ENCODE peak calls at places on chromosomes 6 and 20, in eight cellular contexts. S is iPS-NIHi11; P is body of pancreas; E is HL-60; R is MCF 10A; F is NCI-H1417 treated with DMSO at 0.1 percent for 48 hours; M is T-helper 9 cell; Z is stimulated activated CD4-positive, alpha-beta T cell treated with anti-CD3 and anti-CD28 coated beads, Interleukin-15, amount 100 ng/mL, for 48 hours. V is an unnamed sample.

GRCh38 chr6:158164564-158164963 is 3.5 kb downstream of the SERAC1 start:
- DNase-seq in S (no peak), P (no peak), E (no peak), R (no peak), F (no peak), M (no peak), Z (no peak), V (no peak)

GRCh38 chr20:38566199-38566598 is 14.8 kb upstream of the ADIG start:
- DNase-seq in S (no peak), P (no peak), E (no peak), R (no peak), F (no peak), M (no peak), Z (no peak), V (no peak)

GRCh38 chr6:167708501-167709094 is 118.1 kb upstream of the AFDN start:
- DNase-seq in S (no peak), P (no peak), E (no peak), R (no peak), F (no peak), M (no peak), Z (no peak), V (no peak)

GRCh38 chr20:9422335-9422734 is 92.1 kb upstream of the LAMP5 start:
- DNase-seq in S (no peak), P (no peak), E (no peak), R (no peak), F (no peak), M (no peak), Z (no peak), V (no peak)

GRCh38 chr6:156016186-156016976 is 560.7 kb upstream of the NOX3 start:
- DNase-seq in S (no peak), P (no peak), E (no peak), R (peak), F (no peak), M (no peak), Z (no peak), V (no peak)

GRCh38 chr6:158049055-158050028 is 67.7 kb downstream of the SYNJ2 start:
- DNase-seq in S (no peak), P (no peak), E (no peak), R (peak), F (no peak), M (no peak), Z (no peak), V (no peak)

GRCh38 chr6:4358414-4359107 is 223.2 kb upstream of the ECI2 start:
- DNase-seq in S (peak), P (peak), E (peak), R (peak), F (no peak), M (no peak), Z (peak), V (peak)

GRCh38 chr6:46510656-46511055 is 19.4 kb upstream of the RCAN2 start:
- DNase-seq in S (no peak), P (no peak), E (no peak), R (peak), F (no peak), M (no peak), Z (no peak), V (no peak)

GRCh38 chr6:157046776-157047175 is 269.6 kb downstream of the ARID1B start:
- DNase-seq in S (no peak), P (no peak), E (no peak), R (no peak), F (no peak), M (no peak), Z (no peak), V (no peak)

GRCh38 chr20:42754713-42755112 is 435.0 kb downstream of the PTPRT start:
- DNase-seq in S (no peak), P (no peak), E (no peak), R (no peak), F (no peak), M (no peak), Z (no peak), V (no peak)

GRCh38 chr6:122789862-122790739 is 1.0 kb downstream of the SMPDL3A start:
- DNase-seq in S (peak), P (no peak), E (peak), R (peak), F (peak), M (no peak), Z (peak), V (no peak)

GRCh38 chr20:64057628-64058498 is 5.1 kb upstream of the TCEA2 start:
- DNase-seq in S (peak), P (peak), E (no peak), R (peak), F (peak), M (peak), Z (peak), V (peak)

GRCh38 chr20:745683-746301 is 22.5 kb downstream of the SLC52A3 start:
- DNase-seq in S (no peak), P (no peak), E (no peak), R (no peak), F (no peak), M (no peak), Z (no peak), V (no peak)

GRCh38 chr6:111087106-111087835 is at the start of gene SLC16A10:
- DNase-seq in S (peak), P (peak), E (peak), R (no peak), F (peak), M (peak), Z (peak), V (peak)

GRCh38 chr6:21729431-21729830 is 135.9 kb downstream of the SOX4 start:
- DNase-seq in S (no peak), P (no peak), E (peak), R (peak), F (no peak), M (no peak), Z (no peak), V (no peak)

GRCh38 chr6:9875605-9876353 is 539.1 kb downstream of the TFAP2A start:
- DNase-seq in S (no peak), P (no peak), E (no peak), R (no peak), F (no peak), M (no peak), Z (no peak), V (no peak)

GRCh38 chr6:125363010-125363359 is 61.2 kb upstream of the HDDC2 start:
- DNase-seq in S (peak), P (no peak), E (no peak), R (peak), F (no peak), M (no peak), Z (no peak), V (no peak)

GRCh38 chr6:34508425-34508824 is 42.5 kb downstream of the PACSIN1 start:
- DNase-seq in S (no peak), P (no peak), E (no peak), R (no peak), F (no peak), M (no peak), Z (no peak), V (no peak)

GRCh38 chr6:158564243-158565121 is 4.6 kb downstream of the TMEM181 start:
- DNase-seq in S (no peak), P (no peak), E (no peak), R (no peak), F (no peak), M (peak), Z (no peak), V (no peak)

GRCh38 chr20:41293269-41294037 is 24.1 kb downstream of the ZHX3 start:
- DNase-seq in S (no peak), P (no peak), E (no peak), R (peak), F (no peak), M (no peak), Z (no peak), V (no peak)